ENCODE peak calls at places on chromosomes 6 and 20, in ten cellular contexts. One of them, this sample, is unnamed.

GRCh38 chr6:149037026-149037734 is 280.3 kb upstream of the TAB2 start:
- DNase-seq in AG20443: no peak
- DNase-seq in RWPE1: no peak
- DNase-seq in iPS DF 19.7: no peak
- DNase-seq in activated naive CD8-positive, alpha-beta T cell treated with anti-CD3 and anti-CD28 coated beads, Interleukin-2, amount 50 U/mL, for 24 hours: no peak
- DNase-seq in naive thymus-derived CD8-positive, alpha-beta T cell: no peak
- DNase-seq in A172: no peak
- DNase-seq in ACHN: no peak
- DNase-seq in C1 segment of cervical spinal cord: no peak
- DNase-seq in K562: no peak
- DNase-seq in this sample: no peak

GRCh38 chr20:50216543-50217206 is 26.0 kb downstream of the CEBPB start:
- DNase-seq in A172: no peak
- DNase-seq in C1 segment of cervical spinal cord: no peak
- DNase-seq in RWPE1: no peak
- DNase-seq in activated naive CD8-positive, alpha-beta T cell treated with anti-CD3 and anti-CD28 coated beads, Interleukin-2, amount 50 U/mL, for 24 hours: no peak
- DNase-seq in iPS DF 19.7: no peak
- DNase-seq in ACHN: no peak
- DNase-seq in AG20443: no peak
- DNase-seq in K562: no peak
- DNase-seq in naive thymus-derived CD8-positive, alpha-beta T cell: no peak
- DNase-seq in this sample: no peak

GRCh38 chr6:37985355-37985754 is 165.8 kb downstream of the ZFAND3 start:
- DNase-seq in C1 segment of cervical spinal cord: no peak
- DNase-seq in activated naive CD8-positive, alpha-beta T cell treated with anti-CD3 and anti-CD28 coated beads, Interleukin-2, amount 50 U/mL, for 24 hours: peak; percentile 49
- DNase-seq in iPS DF 19.7: no peak
- DNase-seq in AG20443: no peak
- DNase-seq in A172: no peak
- DNase-seq in RWPE1: no peak
- DNase-seq in naive thymus-derived CD8-positive, alpha-beta T cell: peak; percentile 68
- DNase-seq in K562: no peak
- DNase-seq in ACHN: no peak
- DNase-seq in this sample: no peak

GRCh38 chr6:129853996-129854711 is 7.0 kb downstream of the TMEM244 start:
- DNase-seq in RWPE1: peak; percentile 17
- DNase-seq in K562: no peak
- DNase-seq in C1 segment of cervical spinal cord: no peak
- DNase-seq in activated naive CD8-positive, alpha-beta T cell treated with anti-CD3 and anti-CD28 coated beads, Interleukin-2, amount 50 U/mL, for 24 hours: no peak
- DNase-seq in A172: peak; percentile 89
- DNase-seq in ACHN: no peak
- DNase-seq in iPS DF 19.7: no peak
- DNase-seq in AG20443: peak; percentile 24
- DNase-seq in naive thymus-derived CD8-positive, alpha-beta T cell: no peak
- DNase-seq in this sample: no peak

GRCh38 chr20:53900380-53900999 is 169.9 kb downstream of the BCAS1 start:
- DNase-seq in iPS DF 19.7: no peak
- DNase-seq in naive thymus-derived CD8-positive, alpha-beta T cell: no peak
- DNase-seq in ACHN: peak; percentile 27
- DNase-seq in AG20443: peak; percentile 21
- DNase-seq in A172: peak; percentile 97
- DNase-seq in RWPE1: peak; percentile 78
- DNase-seq in activated naive CD8-positive, alpha-beta T cell treated with anti-CD3 and anti-CD28 coated beads, Interleukin-2, amount 50 U/mL, for 24 hours: no peak
- DNase-seq in C1 segment of cervical spinal cord: no peak
- DNase-seq in K562: no peak
- DNase-seq in this sample: no peak

GRCh38 chr6:170290306-170291128 is at the start of gene DLL1:
- DNase-seq in ACHN: peak; percentile 28
- DNase-seq in iPS DF 19.7: no peak
- DNase-seq in AG20443: peak; percentile 75
- DNase-seq in K562: no peak
- DNase-seq in RWPE1: no peak
- DNase-seq in A172: no peak
- DNase-seq in activated naive CD8-positive, alpha-beta T cell treated with anti-CD3 and anti-CD28 coated beads, Interleukin-2, amount 50 U/mL, for 24 hours: peak; percentile 46
- DNase-seq in naive thymus-derived CD8-positive, alpha-beta T cell: no peak
- DNase-seq in C1 segment of cervical spinal cord: no peak
- DNase-seq in this sample: no peak

GRCh38 chr20:51966296-51966971 is 164.1 kb upstream of the SALL4 start:
- DNase-seq in activated naive CD8-positive, alpha-beta T cell treated with anti-CD3 and anti-CD28 coated beads, Interleukin-2, amount 50 U/mL, for 24 hours: peak; percentile 9
- DNase-seq in AG20443: peak; percentile 82
- DNase-seq in naive thymus-derived CD8-positive, alpha-beta T cell: no peak
- DNase-seq in C1 segment of cervical spinal cord: no peak
- DNase-seq in K562: peak; percentile 20
- DNase-seq in ACHN: peak; percentile 66
- DNase-seq in iPS DF 19.7: peak; percentile 85
- DNase-seq in A172: peak; percentile 88
- DNase-seq in RWPE1: peak; percentile 57
- DNase-seq in this sample: no peak

GRCh38 chr20:3237958-3238615 is 903 bp downstream of the SLC4A11 start:
- DNase-seq in A172: no peak
- DNase-seq in iPS DF 19.7: no peak
- DNase-seq in AG20443: no peak
- DNase-seq in K562: peak; percentile 16
- DNase-seq in naive thymus-derived CD8-positive, alpha-beta T cell: peak; percentile 64
- DNase-seq in activated naive CD8-positive, alpha-beta T cell treated with anti-CD3 and anti-CD28 coated beads, Interleukin-2, amount 50 U/mL, for 24 hours: no peak
- DNase-seq in ACHN: no peak
- DNase-seq in RWPE1: no peak
- DNase-seq in C1 segment of cervical spinal cord: no peak
- DNase-seq in this sample: no peak

GRCh38 chr6:39228111-39228971 is 934 bp downstream of the KCNK5 start:
- DNase-seq in K562: no peak
- DNase-seq in C1 segment of cervical spinal cord: no peak
- DNase-seq in naive thymus-derived CD8-positive, alpha-beta T cell: no peak
- DNase-seq in RWPE1: no peak
- DNase-seq in ACHN: no peak
- DNase-seq in iPS DF 19.7: no peak
- DNase-seq in A172: no peak
- DNase-seq in AG20443: no peak
- DNase-seq in activated naive CD8-positive, alpha-beta T cell treated with anti-CD3 and anti-CD28 coated beads, Interleukin-2, amount 50 U/mL, for 24 hours: peak; percentile 64
- DNase-seq in this sample: no peak

GRCh38 chr20:1469925-1470571 is 3.4 kb upstream of the NSFL1C start:
- DNase-seq in activated naive CD8-positive, alpha-beta T cell treated with anti-CD3 and anti-CD28 coated beads, Interleukin-2, amount 50 U/mL, for 24 hours: peak; percentile 33
- DNase-seq in RWPE1: peak; percentile 89
- DNase-seq in C1 segment of cervical spinal cord: no peak
- DNase-seq in ACHN: peak; percentile 97
- DNase-seq in K562: peak; percentile 43
- DNase-seq in iPS DF 19.7: peak; percentile 65
- DNase-seq in AG20443: peak; percentile 80
- DNase-seq in naive thymus-derived CD8-positive, alpha-beta T cell: no peak
- DNase-seq in A172: peak; percentile 100
- DNase-seq in this sample: peak; percentile 76

This sample was measured in type B pancreatic cell.